ENCODE peak calls at places on chromosomes 1 and 21, in nine cellular contexts. A, L, Y, F, R, K, H, N and E are unnamed samples.

GRCh38 chr1:107138767-107139445 is 1.9 kb upstream of the NTNG1 start:
- DNase-seq in H (no peak), K (no peak), F (peak; percentile 75), A (peak; percentile 13), N (no peak), L (no peak), Y (no peak), R (no peak), E (no peak)

GRCh38 chr1:228140724-228141081 is 624 bp downstream of the GUK1 start:
- DNase-seq in A (no peak), H (no peak), K (no peak), R (no peak), L (no peak), N (no peak), F (no peak), Y (no peak), E (no peak)

GRCh38 chr1:200399860-200400259 is 10.0 kb downstream of the ZNF281 start:
- DNase-seq in F (no peak), A (no peak), N (no peak), L (no peak), Y (no peak), R (no peak), H (no peak), K (no peak), E (no peak)

GRCh38 chr1:152886090-152886489 is 8.0 kb downstream of the SMCP start:
- DNase-seq in A (no peak), F (no peak), L (no peak), K (no peak), N (no peak), R (no peak), Y (no peak), H (no peak), E (no peak)

GRCh38 chr21:41361786-41362604 is at the start of gene MX2:
- DNase-seq in L (peak; percentile 91), A (peak; percentile 81), Y (no peak), R (peak; percentile 37), F (peak; percentile 66), H (peak; percentile 76), K (peak; percentile 20), N (peak; percentile 80), E (peak; percentile 87)

GRCh38 chr1:235993652-235994051 is 71.2 kb downstream of the NID1 start:
- DNase-seq in A (no peak), R (no peak), N (no peak), H (no peak), L (no peak), F (no peak), Y (no peak), K (no peak), E (no peak)

GRCh38 chr1:33985656-33986055 is 121.8 kb downstream of the HMGB4 start:
- DNase-seq in A (peak; percentile 3), Y (no peak), F (peak; percentile 17), N (no peak), K (no peak), R (no peak), L (no peak), H (no peak), E (no peak)

GRCh38 chr21:14482165-14482564 is 64.0 kb downstream of the SAMSN1 start:
- DNase-seq in N (no peak), L (peak; percentile 35), K (no peak), H (no peak), A (no peak), F (no peak), Y (no peak), R (no peak), E (no peak)

GRCh38 chr21:44062380-44062779 is 44.8 kb upstream of the PWP2 start:
- DNase-seq in L (no peak), N (no peak), A (no peak), Y (no peak), F (no peak), R (no peak), K (no peak), H (no peak), E (no peak)

GRCh38 chr1:5099558-5099957 is 445.1 kb downstream of the AJAP1 start:
- DNase-seq in L (no peak), A (no peak), K (no peak), F (no peak), N (no peak), R (no peak), Y (no peak), H (no peak), E (peak; percentile 6)
- TF ChIP-seq CTCF in L (no peak), A (no peak), K (no peak), F (no peak), N (no peak), R (no peak), Y (no peak), H (no peak), E (no peak)

DNA sequence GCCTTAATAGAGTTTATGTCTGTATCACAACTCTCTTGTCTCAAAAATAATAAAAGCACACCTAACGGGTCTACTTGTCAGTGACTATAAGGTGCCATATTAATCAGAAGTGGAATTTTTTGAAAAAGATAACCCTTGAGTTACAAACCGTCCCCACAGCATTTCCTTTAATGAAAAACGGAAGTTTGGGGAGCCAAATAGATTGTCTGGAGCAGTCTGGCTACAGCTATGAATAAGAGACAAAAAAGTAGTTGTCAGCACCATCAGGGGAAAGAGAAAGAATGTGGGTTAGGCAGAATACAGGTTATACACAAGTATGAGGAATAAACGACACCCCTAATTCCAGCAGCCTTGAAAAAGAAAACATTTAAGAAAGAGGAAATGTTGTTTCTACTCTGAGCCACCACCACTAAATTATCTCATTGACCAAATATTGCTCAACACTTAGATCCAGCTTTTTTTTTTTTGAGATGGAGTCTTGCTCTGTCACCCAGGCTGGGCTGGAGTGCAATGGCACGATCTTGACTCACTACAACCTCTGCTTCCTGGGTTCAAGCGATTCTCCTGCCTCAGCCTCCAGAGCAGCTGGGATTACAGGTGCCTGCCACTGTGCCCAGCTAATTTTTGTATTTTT is 29.4 kb upstream of the USP24 start:
- DNase-seq in L (no peak), A (peak; percentile 43), F (no peak), R (no peak), Y (no peak), H (no peak), K (no peak), N (no peak), E (no peak)
- H3K4me3 ChIP-seq in L (no peak overlapping the region), A (no peak overlapping the region), F (no peak overlapping the region), R (no peak overlapping the region), Y (no peak overlapping the region), H (no peak overlapping the region), K (no peak overlapping the region), N (no peak overlapping the region), E (no peak overlapping the region)

DNA sequence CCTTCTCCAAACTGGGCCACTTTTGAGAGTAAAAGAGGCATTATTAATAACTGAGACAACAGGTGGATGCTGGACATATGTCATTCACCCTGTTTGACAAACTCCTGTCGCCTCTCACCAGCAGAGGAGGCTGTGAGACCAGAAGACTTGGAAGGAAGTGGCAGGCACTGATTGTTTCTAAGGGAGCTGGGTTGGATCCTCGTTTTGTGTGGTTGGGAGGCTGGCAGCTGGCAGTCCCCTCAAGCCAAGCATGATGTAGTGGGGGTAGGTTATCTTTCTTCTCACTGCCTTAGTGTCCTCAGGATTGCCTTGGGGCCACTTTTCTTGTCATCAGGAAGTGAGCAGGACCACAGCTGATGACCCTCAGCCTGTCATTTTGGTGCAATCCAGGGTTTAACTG is 86.5 kb upstream of the KCNJ15 start:
- DNase-seq in A (peak; percentile 12), K (no peak), R (no peak), F (peak; percentile 49), Y (no peak), N (peak; percentile 56), L (no peak), H (no peak), E (no peak)
- TF ChIP-seq CTCF in A (peak; percentile 44), K (peak; percentile 25), R (peak; percentile 43), F (peak; percentile 25), Y (peak; percentile 30), N (peak; percentile 58), L (peak; percentile 39), H (no peak), E (no peak)

DNA sequence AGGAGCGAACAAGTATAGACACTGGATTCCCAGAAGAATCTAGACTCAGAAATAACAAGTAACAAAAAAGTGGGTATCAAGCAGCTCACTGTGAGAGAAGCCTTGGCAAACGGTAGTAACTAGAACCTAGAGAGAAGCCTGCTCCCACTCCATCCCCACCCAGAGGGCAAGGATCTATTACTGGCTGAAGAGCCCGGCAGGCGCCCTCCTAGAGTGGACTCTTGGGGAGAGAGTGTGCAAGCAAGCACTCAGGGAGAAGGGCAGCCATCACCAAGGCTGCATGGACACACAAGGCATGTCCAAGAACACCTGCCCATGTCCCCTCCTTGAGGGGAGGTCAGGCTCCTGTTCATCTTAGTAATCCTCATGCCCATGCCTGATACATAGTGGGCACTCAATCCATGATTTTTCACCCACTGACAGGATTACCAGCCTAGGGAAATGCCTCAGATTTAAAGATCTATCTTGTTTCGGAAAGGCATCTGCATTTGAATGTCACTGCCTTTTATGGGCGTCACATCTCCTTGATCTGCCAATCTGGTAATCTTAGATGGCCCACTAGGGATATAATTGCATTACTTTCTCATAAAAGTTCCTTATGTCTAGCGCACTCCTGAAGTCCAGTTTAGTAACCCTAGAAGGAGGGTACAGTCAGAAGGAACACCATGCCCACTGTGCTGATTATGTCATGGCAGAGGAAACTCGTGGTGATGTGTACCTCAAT is 14.5 kb downstream of the CNN3 start:
- DNase-seq in H (no peak), F (no peak), L (no peak), N (no peak), K (no peak), R (no peak), Y (no peak), A (no peak), E (no peak)
- H3K4me3 ChIP-seq in H (no peak overlapping the region), F (no peak overlapping the region), L (no peak overlapping the region), N (no peak overlapping the region), K (no peak overlapping the region), R (no peak overlapping the region), Y (no peak overlapping the region), A (no peak overlapping the region), E (no peak overlapping the region)